ENCODE peak calls at places on chromosomes 7 and 10, in seven cellular contexts. G is H54, M is ureter, N is ovary, A is NCI-H2081, T is B cell, S is kidney. U is an unnamed sample.
A peak's percentile ranks its signal among the peaks of the same experiment; 100 is the strongest.

GRCh38 chr10:100364735-100365391 is 17.8 kb downstream of the SCD start:
- DNase-seq in A (peak; percentile 74), M (peak; percentile 91), G (no peak), T (no peak), N (peak; percentile 87), S (peak; percentile 92), U (peak; percentile 91)

GRCh38 chr7:154915600-154915999 is 87.3 kb downstream of the PAXIP1 start:
- DNase-seq in T (no peak), N (peak; percentile 19), A (no peak), S (peak; percentile 22), G (no peak), M (no peak), U (no peak)

GRCh38 chr10:77925795-77926565 is 575 bp downstream of the DLG5 start:
- DNase-seq in S (peak; percentile 87), T (peak; percentile 16), M (peak; percentile 56), N (peak; percentile 75), A (peak; percentile 15), G (peak; percentile 62), U (peak; percentile 41)

GRCh38 chr10:115082521-115082920 is 10.6 kb upstream of the ATRNL1 start:
- DNase-seq in T (no peak), G (no peak), A (no peak), M (no peak), N (no peak), S (no peak), U (peak; percentile 18)

GRCh38 chr7:107826451-107826850 is 23.4 kb upstream of the SLC26A3 start:
- DNase-seq in A (no peak), T (no peak), M (no peak), S (no peak), G (no peak), N (no peak), U (no peak)

GRCh38 chr7:29946428-29947186 is 43.0 kb downstream of the SCRN1 start:
- DNase-seq in N (peak; percentile 48), T (no peak), A (no peak), G (no peak), M (no peak), S (no peak), U (peak; percentile 53)

GRCh38 chr7:601573-602340 is 82.1 kb upstream of the PDGFA start:
- DNase-seq in M (no peak), N (peak; percentile 47), S (peak; percentile 90), G (no peak), T (peak; percentile 87), A (no peak), U (peak; percentile 73)

GRCh38 chr10:99777918-99778716 is 4.3 kb upstream of the ABCC2 start:
- DNase-seq in A (no peak), T (peak; percentile 10), G (no peak), M (no peak), S (no peak), N (no peak), U (peak; percentile 55)

GRCh38 chr7:2710256-2710655 is 22.3 kb downstream of the AMZ1 start:
- DNase-seq in M (no peak), T (peak; percentile 82), A (no peak), G (no peak), N (no peak), S (no peak), U (no peak)